ENCODE peak calls at places on chromosomes 6 and 20, in nine cellular contexts. C is activated CD4-positive, alpha-beta memory T cell treated with anti-CD3 and anti-CD28 coated beads for 36 hours; T is activated CD4-positive, CD25-positive, alpha-beta regulatory T cell treated with anti-CD3 and anti-CD28 coated beads, Interleukin-2, amount 50 U/mL, for 16 hours; U is stimulated activated CD4-positive, alpha-beta T cell treated with anti-CD3 and anti-CD28 coated beads, Interleukin-15, amount 100 ng/mL, for 1 hour; V is ELF-1; E is mammary epithelial cell; A is Ammon's horn; D is pulmonary artery endothelial cell; Y is effector memory CD4-positive, alpha-beta T cell. L is an unnamed sample.

GRCh38 chr6:139500977-139501376 is 126.5 kb upstream of the CITED2 start:
- DNase-seq in E (peak; percentile 16), A (no peak), C (no peak), T (no peak), D (no peak), Y (no peak), U (no peak), V (no peak), L (no peak)

GRCh38 chr6:41371992-41372525 is 36.7 kb downstream of the NCR2 start:
- DNase-seq in D (no peak), V (peak; percentile 49), T (no peak), E (no peak), C (no peak), Y (no peak), A (no peak), U (no peak), L (peak; percentile 44)

GRCh38 chr6:167918507-167919278 is 78.8 kb upstream of the KIF25 start:
- DNase-seq in C (no peak), T (no peak), U (no peak), V (no peak), E (no peak), Y (no peak), A (no peak), D (no peak), L (no peak)

GRCh38 chr20:33516882-33517281 is 27.0 kb downstream of the CBFA2T2 start:
- DNase-seq in A (no peak), U (no peak), C (no peak), E (no peak), Y (no peak), D (no peak), T (no peak), V (no peak), L (no peak)

GRCh38 chr6:33314515-33314942 is 651 bp upstream of the TAPBP start:
- DNase-seq in T (peak; percentile 44), V (peak; percentile 74), C (peak; percentile 81), Y (peak; percentile 78), D (no peak), U (peak; percentile 43), E (peak; percentile 90), A (peak; percentile 62), L (peak; percentile 70)

GRCh38 chr20:57501461-57502330 is 23.2 kb downstream of the CTCFL start:
- DNase-seq in Y (no peak), U (no peak), D (no peak), E (no peak), V (peak; percentile 88), C (no peak), T (no peak), A (no peak), L (no peak)

GRCh38 chr6:95515975-95516374 is 61.4 kb upstream of the MANEA start:
- DNase-seq in C (no peak), T (no peak), D (no peak), A (no peak), V (peak; percentile 34), U (no peak), Y (no peak), E (no peak), L (no peak)

GRCh38 chr6:12527339-12527738 is 189.2 kb upstream of the PHACTR1 start:
- DNase-seq in V (no peak), C (no peak), A (no peak), T (no peak), D (no peak), E (no peak), U (no peak), Y (no peak), L (no peak)

GRCh38 chr20:47318027-47318595 is 38.4 kb downstream of the ZMYND8 start:
- DNase-seq in U (no peak), A (no peak), D (no peak), E (peak; percentile 74), C (no peak), Y (no peak), T (no peak), V (peak; percentile 84), L (no peak)

GRCh38 chr6:30042914-30043313 is 18.2 kb upstream of the POLR1H start:
- DNase-seq in D (no peak), V (no peak), U (no peak), E (no peak), C (no peak), A (no peak), T (no peak), Y (no peak), L (no peak)

GRCh38 chr20:50854512-50855249 is 59.8 kb downstream of the BCAS4 start:
- DNase-seq in Y (no peak), A (no peak), C (no peak), V (no peak), D (no peak), T (no peak), U (no peak), E (no peak), L (no peak)

GRCh38 chr6:112511441-112511840 is 164.3 kb downstream of the RFPL4B start:
- DNase-seq in U (no peak), Y (no peak), A (no peak), T (no peak), E (peak; percentile 59), C (no peak), V (no peak), D (no peak), L (no peak)

GRCh38 chr20:44271915-44272663 is 25.0 kb downstream of the GDAP1L1 start:
- DNase-seq in Y (no peak), A (no peak), D (no peak), U (no peak), C (peak; percentile 25), E (no peak), V (peak; percentile 41), T (no peak), L (no peak)

GRCh38 chr6:6725834-6726194 is 137.3 kb downstream of the LY86 start:
- DNase-seq in Y (no peak), C (no peak), A (peak; percentile 66), E (no peak), T (no peak), D (no peak), U (no peak), V (no peak), L (no peak)

GRCh38 chr20:41078329-41078728 is 49.7 kb downstream of the TOP1 start:
- DNase-seq in V (no peak), Y (no peak), A (no peak), C (no peak), E (peak; percentile 27), U (no peak), T (no peak), D (no peak), L (no peak)

GRCh38 chr6:24991748-24992467 is 56.1 kb upstream of the RIPOR2 start:
- DNase-seq in C (peak; percentile 81), V (peak; percentile 63), D (no peak), T (peak; percentile 58), U (peak; percentile 20), A (peak; percentile 40), E (peak; percentile 38), Y (peak; percentile 57), L (peak; percentile 28)

GRCh38 chr6:32176476-32177181 is 745 bp upstream of the AGPAT1 start:
- DNase-seq in A (no peak), D (no peak), U (no peak), V (no peak), Y (no peak), T (no peak), E (peak; percentile 76), C (no peak), L (no peak)